ENCODE peak calls at places on chromosomes 12 and 14, in four cellular contexts. N is keratinocyte, U is A549, B is PC-3. Q is an unnamed sample.

GRCh38 chr14:35470775-35471174 is 63.2 kb upstream of the INSM2 start:
- DNase-seq in N (no peak), U (no peak), B (peak; percentile 49), Q (peak; percentile 66)

GRCh38 chr14:97298331-97298730 is 501.1 kb downstream of the VRK1 start:
- DNase-seq in N (no peak), U (no peak), B (peak; percentile 41), Q (no peak)

GRCh38 chr12:102406033-102406584 is 74.3 kb downstream of the IGF1 start:
- DNase-seq in N (no peak), U (no peak), B (no peak), Q (peak; percentile 88)

GRCh38 chr12:56785141-56785865 is 22.2 kb downstream of the HSD17B6 start:
- DNase-seq in N (no peak), U (no peak), B (no peak), Q (no peak)

GRCh38 chr12:76778358-76778757 is 14.4 kb downstream of the ZDHHC17 start:
- DNase-seq in N (no peak), U (no peak), B (no peak), Q (no peak)

GRCh38 chr14:34220921-34221320 is 241.1 kb downstream of the SPTSSA start:
- DNase-seq in N (no peak), U (no peak), B (no peak), Q (no peak)

GRCh38 chr12:6961278-6961694 is 9.2 kb downstream of the PHB2 start:
- DNase-seq in N (no peak), U (no peak), B (no peak), Q (peak; percentile 76)

GRCh38 chr12:99201906-99202645 is 445.5 kb upstream of the GARIN6 start:
- DNase-seq in N (no peak), U (no peak), B (no peak), Q (no peak)

GRCh38 chr14:90017371-90017770 is 44.4 kb upstream of the KCNK13 start:
- DNase-seq in N (no peak), U (no peak), B (no peak), Q (no peak)

GRCh38 chr12:67355428-67356385 is 86.5 kb downstream of the CAND1 start:
- DNase-seq in N (no peak), U (no peak), B (peak; percentile 70), Q (peak; percentile 58)

GRCh38 chr12:10140001-10140400 is 10.0 kb upstream of the CLEC7A start:
- DNase-seq in N (no peak), U (peak; percentile 39), B (peak; percentile 63), Q (peak; percentile 75)

GRCh38 chr12:83826112-83826511 is 1086.5 kb downstream of the SLC6A15 start:
- DNase-seq in N (no peak), U (no peak), B (peak; percentile 79), Q (peak; percentile 68)

GRCh38 chr12:116630762-116631161 is 71.6 kb downstream of the MAP1LC3B2 start:
- DNase-seq in N (no peak), U (no peak), B (no peak), Q (no peak)

GRCh38 chr14:50061664-50062437 is 54.5 kb downstream of the VCPKMT start:
- DNase-seq in N (no peak), U (no peak), B (peak; percentile 63), Q (peak; percentile 38)

GRCh38 chr14:91048676-91049075 is 11.8 kb downstream of the RPS6KA5 start:
- DNase-seq in N (no peak), U (no peak), B (no peak), Q (no peak)

GRCh38 chr12:52945389-52946232 is 3.3 kb upstream of the KRT18 start:
- DNase-seq in N (no peak), U (no peak), B (peak; percentile 67), Q (peak; percentile 54)

GRCh38 chr14:65411656-65412188 is 808 bp upstream of the FUT8 start:
- DNase-seq in N (peak; percentile 36), U (peak; percentile 87), B (peak; percentile 94), Q (peak; percentile 92)

GRCh38 chr12:25623816-25624215 is 70.7 kb upstream of the LMNTD1 start:
- DNase-seq in N (no peak), U (no peak), B (no peak), Q (peak; percentile 61)

GRCh38 chr12:102548543-102548942 is 68.2 kb upstream of the IGF1 start:
- DNase-seq in N (no peak), U (no peak), B (no peak), Q (no peak)

GRCh38 chr12:28868414-28868813 is 280.7 kb upstream of the FAR2 start:
- DNase-seq in N (no peak), U (no peak), B (no peak), Q (no peak)

GRCh38 chr14:102924632-102925588 is 2.4 kb downstream of the AMN start:
- DNase-seq in N (no peak), U (no peak), B (no peak), Q (no peak)

GRCh38 chr12:25187781-25188180 is 7.2 kb downstream of the DNAI7 start:
- DNase-seq in N (no peak), U (no peak), B (peak; percentile 71), Q (peak; percentile 80)

GRCh38 chr12:76883151-76883550 is 4.3 kb upstream of the CSRP2 start:
- DNase-seq in N (no peak), U (no peak), B (no peak), Q (peak; percentile 54)

GRCh38 chr12:130717752-130718151 is 1.7 kb upstream of the RIMBP2 start:
- DNase-seq in N (no peak), U (no peak), B (no peak), Q (no peak)

GRCh38 chr12:130716918-130717306 is 813 bp upstream of the RIMBP2 start:
- DNase-seq in N (no peak), U (no peak), B (no peak), Q (no peak)

GRCh38 chr12:130714591-130715149 is 1.4 kb downstream of the RIMBP2 start:
- DNase-seq in N (no peak), U (no peak), B (no peak), Q (no peak)

GRCh38 chr12:130715150-130715995 is 726 bp downstream of the RIMBP2 start:
- DNase-seq in N (no peak), U (no peak), B (no peak), Q (no peak)

DNA sequence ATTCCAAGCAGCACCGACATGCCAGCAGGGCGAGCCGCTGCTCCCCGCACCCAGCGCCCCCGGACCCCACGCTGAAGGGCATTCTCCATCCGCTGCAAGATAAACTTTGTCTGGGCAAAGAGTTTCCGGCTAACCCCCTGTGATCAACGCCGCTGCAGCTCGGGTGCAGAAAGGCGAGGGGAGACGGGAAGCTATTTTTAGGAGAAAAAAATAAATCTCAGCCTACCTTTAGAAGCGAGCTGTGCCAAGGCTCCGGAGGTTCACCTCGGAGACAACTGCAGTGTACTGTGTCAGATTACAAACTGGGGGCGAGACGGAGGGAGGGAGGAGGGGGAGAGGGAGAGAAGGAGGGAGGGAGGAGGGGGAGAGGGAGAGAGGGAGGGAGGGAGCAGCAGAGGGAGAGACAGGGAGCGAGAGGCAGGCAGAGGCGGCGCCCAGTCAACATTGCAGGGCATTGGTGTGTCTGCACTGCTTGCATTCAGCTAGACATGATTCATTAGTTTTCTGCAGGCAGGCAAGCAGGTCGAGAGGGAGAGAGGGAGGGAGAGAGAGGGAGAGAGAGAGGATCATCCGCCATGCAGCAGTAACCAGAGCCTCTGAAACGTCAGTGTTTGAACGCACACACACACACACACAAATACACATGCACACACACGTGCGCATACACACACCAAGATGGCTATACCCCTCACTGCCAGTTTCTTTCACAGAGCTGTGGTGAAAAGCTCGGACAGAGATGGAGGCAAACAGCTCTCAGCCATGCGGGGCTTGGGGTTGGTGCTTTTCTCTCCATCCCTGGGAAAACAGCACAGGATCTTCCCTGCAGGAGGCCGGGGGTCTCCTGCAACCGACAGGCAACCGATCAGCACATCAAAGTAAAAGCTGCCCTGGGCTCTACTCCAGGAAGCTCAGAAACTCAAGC is at the start of gene RIMBP2:
- DNase-seq in N (no peak), U (no peak), B (no peak), Q (peak; percentile 73)
- H3K4me3 ChIP-seq in N (peak within 1 kb of the TSS; percentile 58), U (peak within 1 kb of the TSS; percentile 34), B (no peak within 1 kb of the TSS), Q (peak within 1 kb of the TSS; percentile 39)

GRCh38 chr12:114407566-114408411 is 1.8 kb upstream of the TBX5 start:
- DNase-seq in N (no peak), U (no peak), B (no peak), Q (no peak)

GRCh38 chr12:114408415-114408814 is 2.5 kb upstream of the TBX5 start:
- DNase-seq in N (no peak), U (no peak), B (no peak), Q (no peak)

GRCh38 chr12:114407034-114407420 is 1.1 kb upstream of the TBX5 start:
- DNase-seq in N (no peak), U (no peak), B (no peak), Q (no peak)

GRCh38 chr12:114409796-114410520 is 4.0 kb upstream of the TBX5 start:
- DNase-seq in N (no peak), U (no peak), B (no peak), Q (no peak)

GRCh38 chr12:114408881-114409795 is 3.2 kb upstream of the TBX5 start:
- DNase-seq in N (no peak), U (no peak), B (no peak), Q (no peak)
- TF ChIP-seq CTCF in N (no peak), U (no peak), B (no peak), Q (no peak)

GRCh38 chr12:131129839-131130238 is 176.1 kb downstream of the ADGRD1 start:
- DNase-seq in N (no peak), U (no peak), B (peak; percentile 69), Q (no peak)
- H3K4me3 ChIP-seq in N (no peak overlapping the region), U (no peak overlapping the region), B (no peak overlapping the region), Q (no peak overlapping the region)

GRCh38 chr14:41636492-41637392 is 30.1 kb downstream of the LRFN5 start:
- DNase-seq in N (no peak), U (no peak), B (peak; percentile 54), Q (no peak)
- TF ChIP-seq CTCF in N (no peak), U (no peak), B (no peak), Q (no peak)

DNA sequence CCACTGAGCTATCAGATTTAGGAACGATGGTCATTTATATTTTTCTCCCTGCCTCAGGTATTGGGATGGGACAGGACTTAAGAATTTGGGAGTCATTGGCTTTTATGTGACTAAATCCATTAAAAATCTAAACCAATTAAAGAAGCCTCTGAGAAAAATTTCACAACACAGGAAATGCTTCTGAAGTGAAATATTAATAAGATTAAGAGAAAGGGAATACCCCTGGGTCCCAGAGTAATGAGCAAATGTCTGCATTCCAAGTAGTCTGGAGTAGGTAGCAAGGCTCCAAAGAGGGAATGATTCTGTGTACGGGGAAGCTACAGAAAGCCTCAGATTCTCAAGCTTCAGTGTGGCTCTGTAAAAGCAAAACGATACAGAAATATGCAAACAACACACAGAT is 707 bp upstream of the MED6 start:
- DNase-seq in N (no peak), U (no peak), B (peak; percentile 36), Q (peak; percentile 58)
- H3K4me3 ChIP-seq in N (peak overlapping the region; percentile 69), U (peak overlapping the region; percentile 99), B (peak overlapping the region; percentile 76), Q (peak overlapping the region; percentile 49)

DNA sequence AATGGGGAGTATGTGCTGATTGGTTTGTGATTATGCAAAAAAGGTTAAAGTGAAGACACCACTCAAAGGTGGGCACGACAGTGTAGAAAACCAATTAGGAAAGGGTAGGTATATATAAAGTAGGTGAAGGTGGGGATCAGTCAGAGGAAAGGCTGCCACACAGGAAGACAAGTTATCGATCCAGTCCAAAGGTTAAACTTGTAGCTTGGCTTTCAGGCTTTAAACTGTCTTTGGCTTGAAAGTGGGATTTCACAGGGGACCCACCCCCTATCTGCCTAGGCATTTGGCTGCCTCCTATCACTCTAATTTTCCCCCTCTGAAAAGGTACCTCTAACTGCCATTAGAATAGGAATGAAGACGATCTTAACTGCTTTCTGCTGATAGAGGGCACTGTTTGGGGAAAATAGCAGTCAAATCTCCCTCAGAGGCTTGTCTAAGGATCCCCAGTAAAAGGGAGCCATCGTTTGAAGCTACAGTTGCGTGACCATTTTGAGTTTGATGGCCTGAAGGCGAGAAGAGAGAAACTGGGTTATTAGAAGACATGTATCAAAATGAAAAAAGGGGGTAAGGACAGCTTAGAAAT is 250.2 kb downstream of the GPHN start:
- DNase-seq in N (no peak), U (no peak), B (peak; percentile 10), Q (no peak)
- TF ChIP-seq CTCF in N (no peak), U (no peak), B (peak; percentile 48), Q (no peak)

GRCh38 chr14:37539992-37540391 is 55.1 kb downstream of the FOXA1 start:
- DNase-seq in N (no peak), U (no peak), B (no peak), Q (no peak)
- H3K4me3 ChIP-seq in N (no peak overlapping the region), U (no peak overlapping the region), B (no peak overlapping the region), Q (no peak overlapping the region)